ENCODE peak calls at places on chromosomes 1 and 21, in nine cellular contexts. A is right cardiac atrium, D is heart left ventricle, W is uterus, I is fibroblast of lung, Z is GM23248, S is left ventricle myocardium inferior, K is lung, R is pancreas. O is an unnamed sample. For H3K4me1 and H3K9me3, the result is how much of the 10 kb centered on the place peaks cover.

GRCh38 chr1:201719812-201720521 is 109.0 kb upstream of the IPO9 start:
- DNase-seq in S (peak), R (no peak), I (peak), K (no peak), A (peak), Z (peak), D (peak), W (peak), O (no peak)

GRCh38 chr1:46181343-46182260 is 5.3 kb upstream of the P3R3URF start:
- DNase-seq in D (no peak), K (no peak), W (no peak), Z (peak), R (no peak), S (no peak), I (peak), A (no peak), O (peak)

GRCh38 chr1:198934901-198935301 is 296.1 kb downstream of the PTPRC start:
- DNase-seq in A (no peak), D (no peak), S (no peak), W (no peak), K (no peak), I (peak), R (no peak), Z (peak), O (no peak)

GRCh38 chr21:26909972-26910371 is 56.9 kb downstream of the ADAMTS5 start:
- DNase-seq in A (no peak), I (no peak), K (no peak), D (no peak), Z (peak), W (no peak), R (no peak), S (no peak), O (no peak)

GRCh38 chr1:30645807-30646206 is 77.6 kb downstream of the MATN1 start:
- DNase-seq in S (no peak), Z (peak), D (peak), R (no peak), W (no peak), K (no peak), A (no peak), I (peak), O (no peak)

GRCh38 chr1:22737374-22738068 is 26.9 kb downstream of the EPHB2 start:
- DNase-seq in S (no peak), W (no peak), D (no peak), A (no peak), I (no peak), Z (no peak), R (no peak), K (no peak), O (no peak)

GRCh38 chr1:16124377-16125087 is 31.3 kb downstream of the EPHA2 start:
- DNase-seq in I (no peak), A (no peak), D (peak), S (no peak), K (no peak), R (no peak), Z (no peak), W (peak), O (peak)

GRCh38 chr1:233113009-233113712 is 162.8 kb downstream of the NTPCR start:
- DNase-seq in A (peak), K (peak), R (peak), S (peak), D (peak), I (peak), Z (peak), W (peak), O (peak)

GRCh38 chr1:172322219-172323061 is 98.0 kb upstream of the C1orf105 start:
- DNase-seq in S (peak), K (peak), A (peak), I (peak), Z (peak), W (peak), R (peak), D (peak), O (peak)

GRCh38 chr21:38741976-38742309 is 63.8 kb upstream of the ETS2 start:
- DNase-seq in K (no peak), R (no peak), A (no peak), I (no peak), D (no peak), Z (no peak), S (no peak), W (no peak), O (no peak)

GRCh38 chr1:3717041-3717714 is 35.1 kb upstream of the CCDC27 start:
- DNase-seq in W (no peak), K (no peak), Z (no peak), A (no peak), S (no peak), R (no peak), D (no peak), I (no peak), O (no peak)

GRCh38 chr1:8815582-8816285 is 1.7 kb downstream of the RERE start:
- DNase-seq in D (no peak), Z (peak), I (peak), S (no peak), A (no peak), R (no peak), K (no peak), W (no peak), O (no peak)

GRCh38 chr1:212162635-212163034 is 122.6 kb upstream of the PPP2R5A start:
- DNase-seq in S (peak), Z (peak), I (peak), W (peak), A (peak), D (no peak), R (no peak), K (no peak), O (no peak)

GRCh38 chr1:183736391-183736790 is 68.5 kb upstream of the RGL1 start:
- DNase-seq in K (no peak), S (no peak), W (no peak), Z (no peak), D (no peak), I (no peak), R (no peak), A (no peak), O (no peak)

GRCh38 chr1:55064861-55065263 is 25.5 kb downstream of the PCSK9 start:
- DNase-seq in S (peak), D (no peak), K (peak), Z (peak), W (no peak), A (no peak), I (peak), R (no peak), O (no peak)

GRCh38 chr21:40049031-40049958 is 182.1 kb downstream of the PCP4 start:
- DNase-seq in R (no peak), K (no peak), A (no peak), I (peak), Z (no peak), S (no peak), D (no peak), W (peak), O (peak)

GRCh38 chr21:32186843-32187242 is 92.0 kb downstream of the MIS18A start:
- DNase-seq in I (no peak), S (no peak), K (peak), W (no peak), Z (no peak), R (no peak), A (no peak), D (no peak), O (no peak)

GRCh38 chr1:38332649-38333310 is 286.2 kb upstream of the POU3F1 start:
- DNase-seq in W (no peak), D (no peak), S (no peak), A (no peak), R (no peak), I (no peak), Z (no peak), K (no peak), O (no peak)

DNA sequence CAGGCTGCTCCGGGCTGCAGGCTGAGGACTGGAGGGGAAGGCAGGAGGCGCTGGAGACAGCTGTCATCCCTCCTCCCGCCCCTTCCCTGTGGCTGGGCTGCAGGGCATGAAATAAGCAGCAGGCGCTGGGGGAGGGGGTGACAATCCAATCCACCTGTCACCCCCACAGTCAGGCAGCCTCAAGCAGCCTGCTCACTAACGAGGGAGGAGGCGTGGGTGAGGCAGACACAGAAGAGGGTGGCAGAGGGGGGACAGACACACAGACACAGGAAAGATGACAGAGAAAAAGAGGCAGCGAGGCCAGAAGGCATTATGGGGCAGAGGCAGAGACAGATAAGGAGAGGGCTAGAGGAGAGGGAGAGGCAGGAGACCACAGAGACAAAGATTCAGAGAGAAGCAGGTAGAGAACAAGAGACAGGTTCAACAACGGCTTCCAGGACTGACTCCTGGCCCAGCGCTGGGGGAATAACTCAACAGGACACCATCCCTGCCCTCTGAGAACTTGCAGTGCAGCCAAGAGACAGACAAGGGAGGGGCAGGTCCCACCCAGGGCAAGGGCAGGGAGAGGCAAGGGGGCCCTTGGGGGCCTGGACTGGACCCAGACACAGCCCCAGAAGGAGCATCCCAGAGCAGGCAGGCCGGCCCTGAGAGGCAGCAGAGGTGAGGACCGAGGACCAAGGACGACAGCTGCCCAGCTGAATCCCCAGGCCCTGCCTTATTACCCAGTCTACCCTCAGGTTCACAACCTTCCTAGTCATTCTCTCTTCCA is 11.2 kb downstream of the MEF2D start:
- DNase-seq in D (peak), A (peak), Z (peak), I (no peak), R (no peak), S (peak), W (no peak), K (no peak), O (peak)
- H3K27ac ChIP-seq in D (peak), A (peak), Z (peak), I (peak), R (peak), S (peak), W (peak), K (peak), O (no peak)

GRCh38 chr1:14363191-14363590 is 235.3 kb upstream of the KAZN start:
- DNase-seq in K (no peak), D (no peak), Z (peak), S (no peak), I (peak), W (no peak), R (no peak), A (no peak), O (no peak)
- H3K4me1 ChIP-seq in K (under half), D (under half), Z (under half), S (under half), I (under half), W (under half), R (under half), A (under half), O (under half)

DNA sequence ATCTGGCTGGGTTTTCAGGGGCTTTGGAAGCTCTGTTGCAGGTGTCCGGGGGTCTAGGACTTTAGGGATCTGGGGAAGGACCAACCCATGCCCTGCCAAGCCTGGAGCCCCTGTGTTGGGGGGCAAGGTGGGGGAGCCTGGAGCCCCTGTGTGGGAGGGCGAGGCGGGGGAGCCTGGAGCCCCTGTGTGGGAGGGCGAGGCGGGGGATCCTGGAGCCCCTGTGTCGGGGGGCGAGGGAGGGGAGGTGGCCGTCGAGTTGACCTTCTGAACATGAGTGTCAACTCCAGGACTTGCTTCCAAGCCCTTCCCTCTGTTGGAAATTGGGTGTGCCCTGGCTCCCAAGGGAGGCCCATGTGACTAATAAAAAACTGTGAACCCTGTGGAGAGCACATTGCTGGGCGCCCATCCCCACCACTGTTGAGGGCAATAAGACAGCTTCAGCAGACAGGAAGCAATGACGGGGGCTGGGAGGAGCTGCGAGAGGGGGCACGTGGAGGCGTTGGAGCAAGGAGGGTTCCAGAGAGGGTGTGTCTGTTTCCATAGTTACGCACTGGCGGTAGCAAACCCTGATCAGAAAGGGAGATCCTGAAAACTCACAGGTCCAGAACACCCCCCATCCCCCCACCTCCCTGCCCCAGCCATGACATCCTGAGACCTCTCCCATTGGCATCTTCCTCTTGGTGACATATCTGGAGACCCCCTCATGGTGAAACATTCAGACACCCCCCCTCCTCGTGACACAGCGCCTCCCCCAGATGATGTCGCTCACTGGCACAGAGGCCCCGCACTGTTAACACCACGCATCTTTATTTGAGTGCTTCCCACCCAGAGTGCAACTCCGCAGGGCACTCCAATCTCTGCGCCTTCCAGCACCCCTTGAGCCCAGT is 8.4 kb downstream of the MYBPH start:
- DNase-seq in W (no peak), S (no peak), D (peak), K (no peak), R (no peak), I (no peak), Z (peak), A (no peak), O (no peak)
- H3K9me3 ChIP-seq in W (under half), S (under half), D (under half), K (under half), R (under half), I (under half), Z (under half), A (under half), O (under half)

GRCh38 chr1:119859647-119860046 is 36.7 kb downstream of the ADAM30 start:
- DNase-seq in A (no peak), W (no peak), R (no peak), D (no peak), I (peak), S (no peak), Z (peak), K (no peak), O (no peak)

GRCh38 chr1:119862276-119862675 is 34.0 kb downstream of the ADAM30 start:
- DNase-seq in I (peak), R (no peak), Z (peak), W (no peak), S (no peak), D (no peak), K (no peak), A (no peak), O (no peak)

GRCh38 chr1:119865607-119866006 is 30.7 kb downstream of the ADAM30 start:
- DNase-seq in D (no peak), I (peak), R (no peak), A (no peak), W (no peak), Z (peak), S (no peak), K (no peak), O (no peak)

GRCh38 chr1:119861547-119861946 is 34.8 kb downstream of the ADAM30 start:
- DNase-seq in K (no peak), A (no peak), S (no peak), W (no peak), I (no peak), D (no peak), Z (no peak), R (no peak), O (no peak)
- H3K27ac ChIP-seq in K (no peak), A (no peak), S (no peak), W (no peak), I (no peak), D (no peak), Z (no peak), R (no peak), O (no peak)

GRCh38 chr21:15443740-15444117 is 286.1 kb upstream of the USP25 start:
- DNase-seq in R (no peak), W (no peak), S (no peak), D (no peak), I (no peak), A (no peak), Z (no peak), K (no peak), O (no peak)
- H3K4me1 ChIP-seq in R (under half), W (under half), S (under half), D (under half), I (under half), A (under half), Z (under half), K (under half), O (under half)

GRCh38 chr1:152514715-152515453 is 602 bp downstream of the CRCT1 start:
- DNase-seq in I (no peak), W (no peak), K (no peak), A (no peak), D (no peak), S (no peak), Z (peak), R (no peak), O (no peak)
- H3K9me3 ChIP-seq in I (under half), W (under half), K (under half), A (under half), D (under half), S (under half), Z (under half), R (under half), O (under half)

GRCh38 chr1:231857609-231858008 is 231.0 kb downstream of the DISC1 start:
- DNase-seq in Z (no peak), I (no peak), S (no peak), W (no peak), A (no peak), D (no peak), R (no peak), K (no peak), O (no peak)

GRCh38 chr1:231855395-231855794 is 228.8 kb downstream of the DISC1 start:
- DNase-seq in R (no peak), I (no peak), Z (no peak), A (no peak), K (no peak), D (no peak), W (no peak), S (no peak), O (no peak)

GRCh38 chr1:231856426-231856825 is 229.8 kb downstream of the DISC1 start:
- DNase-seq in W (no peak), K (no peak), R (no peak), S (no peak), A (no peak), I (no peak), Z (no peak), D (no peak), O (no peak)

GRCh38 chr1:231855966-231856365 is 229.4 kb downstream of the DISC1 start:
- DNase-seq in K (no peak), S (no peak), A (no peak), D (no peak), I (no peak), Z (no peak), R (no peak), W (no peak), O (no peak)

GRCh38 chr1:231856894-231857293 is 230.3 kb downstream of the DISC1 start:
- DNase-seq in A (no peak), Z (no peak), D (no peak), R (peak), W (no peak), S (no peak), K (no peak), I (no peak), O (no peak)
- H3K27ac ChIP-seq in A (no peak), Z (no peak), D (no peak), R (no peak), W (no peak), S (no peak), K (no peak), I (no peak), O (no peak)

O was measured in aorta.